ENCODE peak calls at places on chromosomes 1 and 21, in four cellular contexts. W is kidney epithelial cell; X is choroid plexus epithelial cell; Y is activated T-helper 9 cell treated with anti-CD3 and anti-CD28 coated beads, Interleukin-2, amount 50 U/mL, for 16 hours. D is an unnamed sample.
A peak's percentile ranks its signal among the peaks of the same experiment; 100 is the strongest.

GRCh38 chr1:182166321-182166720 is 104.8 kb upstream of the ZNF648 start:
- DNase-seq in W (no peak), X (no peak), Y (no peak), D (no peak)

GRCh38 chr1:38640371-38640770 is 219.2 kb downstream of the RRAGC start:
- DNase-seq in W (no peak), X (no peak), Y (no peak), D (no peak)

GRCh38 chr1:162349635-162350330 is 26.9 kb downstream of the SPATA46 start:
- DNase-seq in W (peak; percentile 95), X (peak; percentile 90), Y (no peak), D (no peak)

GRCh38 chr1:117825414-117825813 is 104.0 kb downstream of the GDAP2 start:
- DNase-seq in W (no peak), X (no peak), Y (no peak), D (no peak)

GRCh38 chr1:11407301-11407994 is 71.5 kb upstream of the DISP3 start:
- DNase-seq in W (no peak), X (no peak), Y (no peak), D (no peak)

GRCh38 chr1:119720866-119721440 is 9.2 kb downstream of the PHGDH start:
- DNase-seq in W (no peak), X (no peak), Y (no peak), D (no peak)

GRCh38 chr1:53722025-53722424 is 16.9 kb downstream of the GLIS1 start:
- DNase-seq in W (no peak), X (peak; percentile 30), Y (no peak), D (no peak)

GRCh38 chr21:43884012-43884860 is 19.2 kb downstream of the AGPAT3 start:
- DNase-seq in W (peak; percentile 21), X (peak; percentile 46), Y (no peak), D (no peak)

GRCh38 chr1:4380564-4381168 is 273.7 kb upstream of the AJAP1 start:
- DNase-seq in W (peak; percentile 81), X (peak; percentile 77), Y (no peak), D (no peak)

GRCh38 chr21:16767201-16767600 is 745.6 kb upstream of the CXADR start:
- DNase-seq in W (no peak), X (no peak), Y (no peak), D (no peak)

GRCh38 chr1:43455205-43455889 is 1.6 kb upstream of the HYI start:
- DNase-seq in W (no peak), X (peak; percentile 39), Y (no peak), D (no peak)

GRCh38 chr1:84412316-84412942 is 14.1 kb downstream of the DNASE2B start:
- DNase-seq in W (no peak), X (peak; percentile 91), Y (no peak), D (peak; percentile 26)

GRCh38 chr1:66450043-66450514 is 83.9 kb upstream of the SGIP1 start:
- DNase-seq in W (no peak), X (no peak), Y (no peak), D (peak; percentile 87)

GRCh38 chr1:228162286-228163003 is 3.2 kb upstream of the IBA57 start:
- DNase-seq in W (no peak), X (peak; percentile 20), Y (no peak), D (no peak)

GRCh38 chr21:43598416-43599120 is 60.7 kb downstream of the HSF2BP start:
- DNase-seq in W (no peak), X (peak; percentile 96), Y (no peak), D (peak; percentile 65)

GRCh38 chr1:89692601-89693503 is 59.9 kb downstream of the LRRC8C start:
- DNase-seq in W (no peak), X (peak; percentile 34), Y (no peak), D (no peak)

GRCh38 chr1:224251741-224252146 is 68.7 kb downstream of the DEGS1 start:
- DNase-seq in W (no peak), X (no peak), Y (no peak), D (no peak)

GRCh38 chr1:100928128-100928527 is 32.2 kb downstream of the SLC30A7 start:
- DNase-seq in W (no peak), X (no peak), Y (no peak), D (no peak)

GRCh38 chr21:45974073-45975016 is 7.2 kb upstream of the COL6A1 start:
- DNase-seq in W (no peak), X (peak; percentile 78), Y (no peak), D (no peak)

GRCh38 chr1:9375912-9376311 is 83.2 kb downstream of the SPSB1 start:
- DNase-seq in W (no peak), X (peak; percentile 62), Y (no peak), D (no peak)

GRCh38 chr1:151905070-151905442 is 4.3 kb downstream of the THEM4 start:
- DNase-seq in W (no peak), X (peak; percentile 49), Y (peak; percentile 36), D (no peak)